ENCODE peak calls at places on chromosomes 6 and 20, in nine cellular contexts. B is breast epithelium, Y is K562, V is upper lobe of left lung, S is sigmoid colon, H is SK-N-SH, P is stomach, O is esophagus muscularis mucosa, W is suprapubic skin. Q is an unnamed sample.

GRCh38 chr6:5677219-5678000 is 329.3 kb downstream of the NRN1 start:
- DNase-seq in B (no peak), Y (no peak), V (no peak), S (no peak), H (no peak), P (no peak), O (no peak), W (no peak), Q (peak)

GRCh38 chr6:15622045-15622750 is 40.6 kb downstream of the DTNBP1 start:
- DNase-seq in B (no peak), Y (peak), V (no peak), S (no peak), H (no peak), P (no peak), O (no peak), W (no peak), Q (no peak)

GRCh38 chr6:167930300-167930699 is 67.2 kb upstream of the KIF25 start:
- DNase-seq in B (no peak), Y (no peak), V (no peak), S (no peak), H (no peak), P (no peak), O (no peak), W (no peak), Q (no peak)

GRCh38 chr20:42093542-42094440 is 475.6 kb upstream of the CHD6 start:
- DNase-seq in B (no peak), Y (no peak), V (no peak), S (no peak), H (no peak), P (no peak), O (no peak), W (no peak), Q (no peak)

GRCh38 chr6:129416337-129416990 is 293.5 kb downstream of the ARHGAP18 start:
- DNase-seq in B (no peak), Y (no peak), V (no peak), S (no peak), H (no peak), P (no peak), O (no peak), W (no peak), Q (no peak)

GRCh38 chr20:37201827-37202162 is 22.4 kb upstream of the MROH8 start:
- DNase-seq in B (no peak), Y (no peak), V (no peak), S (no peak), H (peak), P (no peak), O (no peak), W (no peak), Q (no peak)

GRCh38 chr6:155201461-155202226 is 62.2 kb upstream of the CLDN20 start:
- DNase-seq in B (no peak), Y (no peak), V (no peak), S (no peak), H (no peak), P (no peak), O (no peak), W (no peak), Q (no peak)

GRCh38 chr20:62891111-62891510 is 29.5 kb upstream of the TCFL5 start:
- DNase-seq in B (no peak), Y (no peak), V (no peak), S (no peak), H (no peak), P (no peak), O (no peak), W (no peak), Q (no peak)

GRCh38 chr6:97440590-97441176 is 157.7 kb upstream of the MMS22L start:
- DNase-seq in B (no peak), Y (peak), V (no peak), S (no peak), H (peak), P (no peak), O (no peak), W (no peak), Q (no peak)

GRCh38 chr6:152356659-152357058 is 280.5 kb downstream of the SYNE1 start:
- DNase-seq in B (no peak), Y (peak), V (no peak), S (no peak), H (no peak), P (no peak), O (no peak), W (no peak), Q (no peak)

GRCh38 chr20:46117704-46118467 is at the start of gene CD40:
- DNase-seq in B (peak), Y (peak), V (peak), S (peak), H (peak), P (peak), O (peak), W (peak), Q (peak)

GRCh38 chr20:61882716-61883615 is 182.7 kb downstream of the TAF4 start:
- DNase-seq in B (no peak), Y (no peak), V (no peak), S (no peak), H (no peak), P (no peak), O (no peak), W (no peak), Q (no peak)

GRCh38 chr20:21048841-21049273 is 57.3 kb downstream of the LINC00237 start:
- DNase-seq in B (no peak), Y (peak), V (no peak), S (no peak), H (peak), P (peak), O (peak), W (no peak), Q (peak)

DNA sequence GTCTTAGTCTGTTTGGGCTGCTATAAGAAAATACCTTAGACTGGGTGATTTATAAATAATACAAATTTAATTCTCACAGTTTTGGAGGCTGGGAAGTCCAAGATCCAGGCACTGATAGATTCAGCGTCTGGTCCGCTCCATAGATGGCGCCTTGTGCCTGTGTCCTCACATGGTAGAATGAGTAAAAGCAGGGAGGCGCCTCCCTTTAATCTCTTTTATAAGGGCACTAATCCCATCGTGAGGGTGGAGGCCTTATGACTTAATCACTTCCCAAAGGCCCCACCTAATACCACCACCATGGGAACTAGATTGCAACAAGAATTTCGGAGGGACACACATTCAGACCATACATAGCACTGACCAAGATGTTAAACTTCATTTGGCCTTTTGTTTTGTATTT is 91.2 kb upstream of the TMEM181 start:
- DNase-seq in B (no peak), Y (no peak), V (no peak), S (no peak), H (no peak), P (no peak), O (no peak), W (no peak), Q (peak)
- TF ChIP-seq CTCF in B (no peak), Y (no peak), V (no peak), S (no peak), H (no peak), P (no peak), O (no peak), W (no peak), Q (no peak)

GRCh38 chr6:28311139-28311823 is 24.7 kb downstream of the ZSCAN31 start:
- DNase-seq in B (no peak), Y (no peak), V (no peak), S (no peak), H (no peak), P (no peak), O (no peak), W (no peak), Q (no peak)
- TF ChIP-seq POLR2AphosphoS5 in B (no peak), Y (no peak), V (no peak), S (no peak), H (no peak), P (no peak), O (no peak), W (no peak), Q (no peak)

GRCh38 chr6:3019749-3020320 is 20.1 kb downstream of the NQO2 start:
- DNase-seq in B (no peak), Y (no peak), V (no peak), S (no peak), H (no peak), P (no peak), O (no peak), W (no peak), Q (no peak)

GRCh38 chr6:3026811-3027626 is 27.3 kb downstream of the NQO2 start:
- DNase-seq in B (no peak), Y (peak), V (peak), S (no peak), H (no peak), P (no peak), O (no peak), W (no peak), Q (peak)

GRCh38 chr6:3019065-3019464 is 19.4 kb downstream of the NQO2 start:
- DNase-seq in B (no peak), Y (no peak), V (no peak), S (no peak), H (no peak), P (no peak), O (no peak), W (no peak), Q (no peak)

GRCh38 chr6:3022765-3023662 is 23.3 kb downstream of the NQO2 start:
- DNase-seq in B (no peak), Y (peak), V (peak), S (no peak), H (no peak), P (no peak), O (no peak), W (no peak), Q (no peak)

DNA sequence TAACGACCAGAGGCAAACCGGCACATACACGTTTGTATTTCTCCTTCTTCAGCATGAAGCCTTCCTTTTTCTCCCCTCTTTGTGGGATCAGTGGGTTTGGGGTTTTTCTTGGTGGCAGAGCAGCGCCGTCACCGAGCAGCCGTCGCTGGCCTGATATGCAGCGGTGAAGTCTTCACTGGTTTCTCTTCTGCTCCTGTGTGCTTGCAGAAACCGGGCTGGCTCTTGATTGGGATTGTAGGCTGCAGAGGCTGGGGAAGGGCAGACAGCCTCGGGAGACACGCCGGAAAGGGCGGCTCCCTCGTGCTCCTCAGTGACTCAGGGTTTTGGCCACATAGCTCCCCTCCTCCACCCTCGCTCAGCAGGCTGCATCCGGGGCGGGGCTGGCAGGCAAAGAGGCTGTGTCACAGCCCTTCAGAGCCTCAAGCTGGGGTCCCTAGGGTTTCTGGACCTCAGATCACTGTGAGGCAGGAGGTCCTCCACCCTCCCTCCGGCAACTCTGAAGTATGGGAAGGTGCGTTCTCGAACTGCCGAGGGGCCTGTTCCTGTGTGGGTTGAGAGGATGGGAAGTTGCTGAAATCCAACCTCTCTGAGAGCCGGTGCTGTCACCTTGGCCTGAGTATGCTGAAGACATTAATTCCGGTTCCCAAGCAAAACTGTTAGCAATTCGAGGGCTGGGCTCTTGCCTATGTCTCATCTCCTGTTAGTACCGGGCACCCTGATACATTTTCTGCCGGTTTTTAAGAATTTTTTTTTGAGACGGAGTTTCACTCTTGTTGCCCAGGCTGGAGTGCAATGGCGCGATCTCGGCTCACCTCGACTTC is 24.2 kb downstream of the NQO2 start:
- DNase-seq in B (peak), Y (peak), V (peak), S (peak), H (no peak), P (peak), O (peak), W (peak), Q (peak)
- H3K4me3 ChIP-seq in B (peak), Y (peak), V (peak), S (peak), H (no peak), P (peak), O (peak), W (peak), Q (peak)

DNA sequence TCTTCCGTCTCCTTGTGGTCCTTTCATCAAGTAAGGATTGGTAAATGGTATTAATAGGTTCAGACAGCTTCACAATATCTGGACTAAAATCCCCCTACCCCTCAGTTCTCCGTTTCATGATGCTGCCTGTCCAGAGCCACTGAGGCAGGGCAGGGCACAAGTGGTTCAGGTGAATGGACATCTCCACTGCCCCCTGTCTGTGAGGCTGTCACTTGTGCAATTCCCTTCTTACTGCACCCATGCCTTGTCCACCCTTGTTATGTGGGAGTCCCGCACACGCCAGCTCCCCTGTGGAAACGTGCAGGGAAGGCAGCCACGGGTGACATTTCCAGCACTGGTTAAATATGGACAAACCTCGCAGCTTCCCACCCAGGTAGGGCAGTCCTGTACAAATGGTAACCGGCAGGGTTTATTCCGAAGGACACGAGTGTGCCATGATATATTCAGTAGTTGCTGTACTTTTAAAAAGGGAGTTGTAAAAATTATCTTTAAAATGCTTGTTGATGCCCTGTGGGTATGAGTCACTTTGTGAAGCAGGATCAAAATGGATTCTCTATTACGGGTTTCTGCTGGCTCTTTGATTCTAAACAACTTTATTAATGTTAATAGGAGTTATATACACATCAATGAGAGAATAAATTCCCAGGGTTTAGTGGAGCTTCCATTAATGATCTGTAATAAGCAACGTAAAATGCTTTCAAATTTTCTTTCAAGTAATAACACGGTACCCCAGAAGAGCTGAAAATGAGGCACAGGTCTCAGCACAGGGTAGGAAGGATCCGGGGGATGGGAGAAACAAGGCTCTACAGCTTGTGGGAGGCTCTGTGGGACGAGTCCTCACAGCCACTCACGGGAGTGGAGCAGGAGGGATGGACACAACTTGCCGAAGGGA is 73.4 kb downstream of the FYN start:
- DNase-seq in B (no peak), Y (no peak), V (no peak), S (no peak), H (no peak), P (no peak), O (no peak), W (no peak), Q (no peak)
- TF ChIP-seq CTCF in B (no peak), Y (peak), V (no peak), S (peak), H (peak), P (no peak), O (no peak), W (no peak), Q (no peak)

Q was measured in transverse colon.